ENCODE peak calls at places on chromosomes 16 and 17, in ten cellular contexts. K is fibroblast of mammary gland; J is spleen; R is skeletal muscle cell; T is epithelial cell of esophagus; U is GM23248; Q is CD8-positive, alpha-beta T cell; D is neuronal stem cell; Z is uterus; S is HFF-Myc. W is an unnamed sample.

GRCh38 chr16:54493076-54493475 is 206.5 kb upstream of the IRX3 start:
- DNase-seq in K (peak), J (no peak), R (no peak), T (no peak), U (peak), Q (no peak), D (no peak), Z (no peak), S (peak), W (peak)

GRCh38 chr16:73288435-73288834 is 240.5 kb upstream of the ZFHX3 start:
- DNase-seq in K (no peak), J (no peak), R (no peak), T (no peak), U (peak), Q (no peak), D (no peak), Z (no peak), S (no peak), W (no peak)

GRCh38 chr16:1216296-1216619 is 8.8 kb downstream of the TPSG1 start:
- DNase-seq in K (no peak), J (no peak), R (no peak), T (no peak), U (no peak), Q (no peak), D (no peak), Z (no peak), S (no peak), W (no peak)

GRCh38 chr17:32269377-32269776 is 3.7 kb downstream of the RHBDL3 start:
- DNase-seq in K (no peak), J (no peak), R (no peak), T (no peak), U (peak), Q (no peak), D (no peak), Z (no peak), S (no peak), W (no peak)

GRCh38 chr16:5465714-5466113 is 368.1 kb upstream of the EEF2KMT start:
- DNase-seq in K (no peak), J (no peak), R (no peak), T (no peak), U (no peak), Q (no peak), D (no peak), Z (no peak), S (no peak), W (no peak)

GRCh38 chr17:48429156-48429555 is 858 bp downstream of the SKAP1 start:
- DNase-seq in K (no peak), J (no peak), R (no peak), T (no peak), U (no peak), Q (peak), D (no peak), Z (no peak), S (no peak), W (no peak)

GRCh38 chr17:48037036-48037881 is at the start of gene COPZ2:
- DNase-seq in K (peak), J (peak), R (no peak), T (peak), U (peak), Q (peak), D (no peak), Z (peak), S (no peak), W (no peak)

GRCh38 chr17:15977894-15978293 is 21.6 kb downstream of the ZSWIM7 start:
- DNase-seq in K (no peak), J (no peak), R (no peak), T (no peak), U (no peak), Q (no peak), D (no peak), Z (no peak), S (no peak), W (no peak)

GRCh38 chr16:27847030-27847550 is 216.4 kb downstream of the GSG1L start:
- DNase-seq in K (peak), J (peak), R (no peak), T (no peak), U (no peak), Q (no peak), D (no peak), Z (no peak), S (no peak), W (no peak)

GRCh38 chr17:60664022-60664421 is 13.6 kb upstream of the BCAS3 start:
- DNase-seq in K (no peak), J (no peak), R (no peak), T (no peak), U (peak), Q (no peak), D (no peak), Z (no peak), S (no peak), W (no peak)

GRCh38 chr17:80279895-80280294 is 19.2 kb downstream of the RNF213 start:
- DNase-seq in K (peak), J (no peak), R (peak), T (peak), U (peak), Q (no peak), D (no peak), Z (peak), S (peak), W (peak)

GRCh38 chr16:15967223-15967546 is 17.8 kb downstream of the ABCC1 start:
- DNase-seq in K (no peak), J (no peak), R (no peak), T (no peak), U (peak), Q (no peak), D (no peak), Z (no peak), S (no peak), W (no peak)

GRCh38 chr17:71023631-71024030 is 854.3 kb downstream of the KCNJ2 start:
- DNase-seq in K (no peak), J (no peak), R (no peak), T (peak), U (no peak), Q (no peak), D (no peak), Z (no peak), S (no peak), W (no peak)

GRCh38 chr17:41583137-41584127 is 3.3 kb downstream of the KRT14 start:
- DNase-seq in K (no peak), J (no peak), R (no peak), T (peak), U (no peak), Q (no peak), D (no peak), Z (no peak), S (no peak), W (no peak)

GRCh38 chr17:2174471-2175293 is 119.8 kb downstream of the HIC1 start:
- DNase-seq in K (peak), J (peak), R (peak), T (peak), U (peak), Q (no peak), D (no peak), Z (peak), S (no peak), W (no peak)

GRCh38 chr17:81325057-81325973 is 30.2 kb upstream of the SLC38A10 start:
- DNase-seq in K (no peak), J (no peak), R (no peak), T (no peak), U (no peak), Q (no peak), D (no peak), Z (no peak), S (no peak), W (no peak)

GRCh38 chr16:81478294-81478693 is 33.7 kb downstream of the CMIP start:
- DNase-seq in K (no peak), J (no peak), R (no peak), T (no peak), U (no peak), Q (no peak), D (no peak), Z (no peak), S (no peak), W (no peak)

GRCh38 chr16:81478876-81479496 is 34.4 kb downstream of the CMIP start:
- DNase-seq in K (no peak), J (peak), R (no peak), T (no peak), U (no peak), Q (no peak), D (no peak), Z (no peak), S (no peak), W (no peak)

GRCh38 chr16:81482329-81483063 is 37.9 kb downstream of the CMIP start:
- DNase-seq in K (no peak), J (no peak), R (no peak), T (no peak), U (no peak), Q (no peak), D (no peak), Z (no peak), S (no peak), W (no peak)

GRCh38 chr16:81483064-81483969 is 38.7 kb downstream of the CMIP start:
- DNase-seq in K (peak), J (no peak), R (no peak), T (no peak), U (peak), Q (no peak), D (no peak), Z (no peak), S (no peak), W (no peak)

DNA sequence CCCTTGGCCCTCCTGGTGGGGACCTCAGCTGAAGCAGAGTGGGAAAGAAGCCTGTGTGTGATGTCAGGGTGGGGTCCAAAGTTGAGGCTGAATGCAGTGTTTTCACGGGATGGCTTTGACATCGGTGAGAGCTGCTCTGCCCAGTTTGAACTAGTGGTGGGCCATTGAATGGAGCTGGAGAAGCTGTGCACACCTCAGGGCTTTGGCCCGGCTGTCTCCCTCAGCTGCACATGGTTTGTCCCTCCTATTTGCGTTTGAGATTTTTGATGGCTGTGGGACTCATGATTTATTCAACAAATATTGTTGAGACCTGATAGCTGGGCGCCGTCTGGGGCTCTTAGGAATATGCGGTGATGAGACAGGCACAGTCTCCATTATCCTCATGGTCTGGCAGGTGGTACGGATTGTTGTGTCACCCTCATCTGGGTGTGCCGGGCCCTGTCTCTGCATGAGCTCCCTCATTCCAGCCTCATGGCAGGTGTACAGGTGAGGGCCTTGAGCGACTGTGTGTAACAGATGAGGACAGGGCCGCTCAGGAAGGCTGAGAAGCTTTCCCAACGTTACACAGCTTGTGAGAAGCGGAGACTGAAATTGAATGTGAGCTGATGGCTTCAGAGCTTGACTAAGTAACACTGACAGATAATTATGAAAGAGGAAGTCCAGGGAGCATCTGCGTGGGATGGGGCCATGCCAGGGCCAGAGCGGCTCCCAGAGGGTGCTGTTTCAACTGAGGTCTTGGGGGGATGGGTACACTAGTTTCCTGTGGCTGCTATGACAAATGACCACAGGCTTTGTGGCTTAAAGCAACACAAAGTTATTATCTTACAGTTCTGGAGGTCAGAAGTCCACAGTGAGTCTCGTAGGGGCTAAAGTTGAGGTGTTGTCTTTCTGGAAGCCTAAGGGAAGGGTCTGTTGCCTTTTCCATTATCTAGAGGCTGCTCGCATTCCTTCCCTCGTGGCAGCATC is 36.5 kb downstream of the CMIP start:
- DNase-seq in K (peak), J (peak), R (no peak), T (no peak), U (peak), Q (no peak), D (no peak), Z (no peak), S (no peak), W (no peak)
- H3K4me3 ChIP-seq in K (no peak), J (no peak), R (no peak), T (no peak), U (no peak), Q (no peak), D (peak), Z (no peak), S (no peak), W (no peak)

GRCh38 chr16:53090271-53090590 is 35.4 kb downstream of the CHD9 start:
- DNase-seq in K (no peak), J (no peak), R (no peak), T (no peak), U (no peak), Q (no peak), D (no peak), Z (no peak), S (no peak), W (no peak)
- H3K4me3 ChIP-seq in K (no peak), J (no peak), R (no peak), T (no peak), U (peak), Q (no peak), D (no peak), Z (no peak), S (peak), W (no peak)

DNA sequence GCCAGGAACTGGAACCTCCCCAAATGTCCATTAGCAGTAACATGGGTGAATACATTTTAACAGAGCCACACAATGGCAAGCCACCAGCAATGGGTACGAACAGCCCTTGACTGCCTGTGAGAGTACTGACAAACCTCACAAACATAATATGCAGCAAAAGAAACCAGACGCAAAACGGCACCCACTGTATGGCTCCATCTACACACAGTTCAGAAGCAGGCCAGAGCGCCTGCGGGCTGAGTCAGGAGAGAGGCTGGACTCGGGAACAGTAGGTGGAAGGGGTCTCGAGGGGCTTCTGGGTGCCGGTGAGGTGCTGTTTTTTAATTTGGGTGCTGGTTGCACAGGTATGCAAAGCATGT is 77.4 kb upstream of the TOB1 start:
- DNase-seq in K (no peak), J (no peak), R (no peak), T (no peak), U (no peak), Q (no peak), D (no peak), Z (no peak), S (no peak), W (no peak)
- H3K4me3 ChIP-seq in K (no peak), J (no peak), R (no peak), T (no peak), U (no peak), Q (peak), D (no peak), Z (no peak), S (no peak), W (no peak)

GRCh38 chr17:17151541-17151940 is 54.6 kb downstream of the PLD6 start:
- DNase-seq in K (peak), J (no peak), R (no peak), T (peak), U (peak), Q (no peak), D (no peak), Z (no peak), S (no peak), W (no peak)

GRCh38 chr17:17152385-17152784 is 53.7 kb downstream of the PLD6 start:
- DNase-seq in K (no peak), J (no peak), R (no peak), T (no peak), U (peak), Q (no peak), D (no peak), Z (no peak), S (no peak), W (no peak)

GRCh38 chr17:17151055-17151454 is 55.1 kb downstream of the PLD6 start:
- DNase-seq in K (peak), J (no peak), R (peak), T (peak), U (peak), Q (no peak), D (no peak), Z (no peak), S (peak), W (peak)

GRCh38 chr17:17153071-17153470 is 53.1 kb downstream of the PLD6 start:
- DNase-seq in K (no peak), J (no peak), R (no peak), T (no peak), U (no peak), Q (no peak), D (no peak), Z (no peak), S (no peak), W (no peak)

GRCh38 chr17:17151962-17152361 is 54.2 kb downstream of the PLD6 start:
- DNase-seq in K (peak), J (peak), R (peak), T (peak), U (peak), Q (peak), D (no peak), Z (peak), S (peak), W (peak)
- H3K4me3 ChIP-seq in K (no peak), J (no peak), R (no peak), T (no peak), U (no peak), Q (no peak), D (no peak), Z (no peak), S (no peak), W (no peak)

GRCh38 chr16:30009990-30010816 is 624 bp downstream of the DOC2A start:
- DNase-seq in K (no peak), J (no peak), R (no peak), T (no peak), U (no peak), Q (no peak), D (no peak), Z (no peak), S (no peak), W (no peak)
- H3K4me3 ChIP-seq in K (no peak), J (peak), R (peak), T (no peak), U (peak), Q (peak), D (peak), Z (no peak), S (peak), W (peak)